ENCODE peak calls at places on chromosomes 6 and 20, in six cellular contexts. One of them, this sample, is unnamed.

GRCh38 chr20:38278150-38278549 is 17.6 kb upstream of the KIAA1755 start:
- DNase-seq in lower leg skin: no peak
- DNase-seq in GM06990: no peak
- DNase-seq in MM.1S: no peak
- DNase-seq in EL: no peak
- DNase-seq in progenitor cell of endocrine pancreas: no peak
- DNase-seq in this sample: no peak

GRCh38 chr20:63125893-63126601 is 89.9 kb downstream of the YTHDF1 start:
- DNase-seq in MM.1S: no peak
- DNase-seq in lower leg skin: no peak
- DNase-seq in EL: no peak
- DNase-seq in GM06990: no peak
- DNase-seq in progenitor cell of endocrine pancreas: no peak
- DNase-seq in this sample: no peak

GRCh38 chr20:48201881-48202280 is 416.6 kb upstream of the SULF2 start:
- DNase-seq in GM06990: no peak
- DNase-seq in MM.1S: no peak
- DNase-seq in progenitor cell of endocrine pancreas: no peak
- DNase-seq in lower leg skin: no peak
- DNase-seq in EL: no peak
- DNase-seq in this sample: no peak

GRCh38 chr20:9389321-9389720 is 125.1 kb upstream of the LAMP5 start:
- DNase-seq in GM06990: no peak
- DNase-seq in progenitor cell of endocrine pancreas: no peak
- DNase-seq in MM.1S: peak; percentile 31
- DNase-seq in EL: no peak
- DNase-seq in lower leg skin: no peak
- DNase-seq in this sample: no peak

GRCh38 chr20:53524589-53525311 is 68.9 kb downstream of the ZNF217 start:
- DNase-seq in MM.1S: no peak
- DNase-seq in EL: no peak
- DNase-seq in GM06990: no peak
- DNase-seq in lower leg skin: no peak
- DNase-seq in progenitor cell of endocrine pancreas: no peak
- DNase-seq in this sample: no peak

GRCh38 chr6:44428682-44429081 is 41.2 kb downstream of the CDC5L start:
- DNase-seq in progenitor cell of endocrine pancreas: no peak
- DNase-seq in EL: peak; percentile 66
- DNase-seq in lower leg skin: no peak
- DNase-seq in MM.1S: no peak
- DNase-seq in GM06990: no peak
- DNase-seq in this sample: no peak

GRCh38 chr6:74567891-74568290 is 638.0 kb downstream of the COL12A1 start:
- DNase-seq in MM.1S: no peak
- DNase-seq in EL: no peak
- DNase-seq in GM06990: no peak
- DNase-seq in progenitor cell of endocrine pancreas: no peak
- DNase-seq in lower leg skin: no peak
- DNase-seq in this sample: no peak

GRCh38 chr20:32597714-32598113 is 12.6 kb upstream of the NOL4L start:
- DNase-seq in EL: no peak
- DNase-seq in lower leg skin: no peak
- DNase-seq in GM06990: no peak
- DNase-seq in MM.1S: no peak
- DNase-seq in progenitor cell of endocrine pancreas: no peak
- DNase-seq in this sample: no peak

GRCh38 chr6:144149894-144150672 is at the start of gene STX11:
- DNase-seq in progenitor cell of endocrine pancreas: peak; percentile 30
- DNase-seq in GM06990: peak; percentile 91
- DNase-seq in MM.1S: peak; percentile 62
- DNase-seq in EL: peak; percentile 74
- DNase-seq in lower leg skin: peak; percentile 54
- DNase-seq in this sample: no peak

GRCh38 chr20:58023346-58023745 is 205.1 kb downstream of the ANKRD60 start:
- DNase-seq in MM.1S: no peak
- DNase-seq in EL: no peak
- DNase-seq in lower leg skin: no peak
- DNase-seq in GM06990: no peak
- DNase-seq in progenitor cell of endocrine pancreas: no peak
- DNase-seq in this sample: no peak

GRCh38 chr6:108030223-108030622 is 44.3 kb downstream of the OSTM1 start:
- DNase-seq in progenitor cell of endocrine pancreas: no peak
- DNase-seq in MM.1S: no peak
- DNase-seq in lower leg skin: no peak
- DNase-seq in EL: no peak
- DNase-seq in GM06990: no peak
- DNase-seq in this sample: no peak

GRCh38 chr20:24959591-24960301 is 10.7 kb downstream of the CST7 start:
- DNase-seq in GM06990: no peak
- DNase-seq in lower leg skin: no peak
- DNase-seq in MM.1S: no peak
- DNase-seq in progenitor cell of endocrine pancreas: no peak
- DNase-seq in EL: no peak
- DNase-seq in this sample: no peak

GRCh38 chr6:143279385-143279784 is 171.1 kb downstream of the ADAT2 start:
- DNase-seq in EL: peak; percentile 21
- DNase-seq in lower leg skin: no peak
- DNase-seq in MM.1S: no peak
- DNase-seq in progenitor cell of endocrine pancreas: no peak
- DNase-seq in GM06990: no peak
- DNase-seq in this sample: no peak

GRCh38 chr6:75204959-75205775 is 686 bp downstream of the COL12A1 start:
- DNase-seq in lower leg skin: no peak
- DNase-seq in MM.1S: peak; percentile 39
- DNase-seq in progenitor cell of endocrine pancreas: no peak
- DNase-seq in EL: peak; percentile 86
- DNase-seq in GM06990: peak; percentile 22
- DNase-seq in this sample: no peak

GRCh38 chr6:127966616-127967015 is 65.8 kb upstream of the THEMIS start:
- DNase-seq in EL: peak; percentile 47
- DNase-seq in GM06990: no peak
- DNase-seq in progenitor cell of endocrine pancreas: no peak
- DNase-seq in MM.1S: no peak
- DNase-seq in lower leg skin: no peak
- DNase-seq in this sample: no peak

GRCh38 chr6:35449287-35449881 is 2.8 kb upstream of the FANCE start:
- DNase-seq in progenitor cell of endocrine pancreas: no peak
- DNase-seq in MM.1S: peak; percentile 82
- DNase-seq in GM06990: peak; percentile 31
- DNase-seq in EL: peak; percentile 74
- DNase-seq in lower leg skin: no peak
- DNase-seq in this sample: peak; percentile 41

GRCh38 chr20:33569290-33570094 is 79.6 kb downstream of the CBFA2T2 start:
- DNase-seq in lower leg skin: no peak
- DNase-seq in progenitor cell of endocrine pancreas: no peak
- DNase-seq in MM.1S: no peak
- DNase-seq in GM06990: no peak
- DNase-seq in EL: no peak
- DNase-seq in this sample: no peak

GRCh38 chr6:20700375-20700774 is 166.1 kb downstream of the CDKAL1 start:
- DNase-seq in lower leg skin: no peak
- DNase-seq in GM06990: no peak
- DNase-seq in progenitor cell of endocrine pancreas: no peak
- DNase-seq in MM.1S: no peak
- DNase-seq in EL: no peak
- DNase-seq in this sample: no peak

GRCh38 chr6:142458857-142459256 is 157.1 kb downstream of the ADGRG6 start:
- DNase-seq in GM06990: no peak
- DNase-seq in progenitor cell of endocrine pancreas: no peak
- DNase-seq in lower leg skin: no peak
- DNase-seq in EL: no peak
- DNase-seq in MM.1S: no peak
- DNase-seq in this sample: no peak

GRCh38 chr6:19866900-19867627 is 29.9 kb downstream of the ID4 start:
- DNase-seq in EL: peak; percentile 62
- DNase-seq in progenitor cell of endocrine pancreas: no peak
- DNase-seq in GM06990: no peak
- DNase-seq in MM.1S: peak; percentile 17
- DNase-seq in lower leg skin: no peak
- DNase-seq in this sample: no peak

GRCh38 chr20:61556116-61556515 is 304.1 kb downstream of the CDH4 start:
- DNase-seq in MM.1S: no peak
- DNase-seq in EL: peak; percentile 96
- DNase-seq in GM06990: no peak
- DNase-seq in lower leg skin: no peak
- DNase-seq in progenitor cell of endocrine pancreas: no peak
- DNase-seq in this sample: no peak

GRCh38 chr6:14807130-14807529 is 438.7 kb upstream of the JARID2 start:
- DNase-seq in progenitor cell of endocrine pancreas: no peak
- DNase-seq in lower leg skin: no peak
- DNase-seq in EL: no peak
- DNase-seq in GM06990: no peak
- DNase-seq in MM.1S: no peak
- DNase-seq in this sample: no peak

GRCh38 chr6:25122622-25123237 is 156.4 kb upstream of the CARMIL1 start:
- DNase-seq in progenitor cell of endocrine pancreas: no peak
- DNase-seq in lower leg skin: no peak
- DNase-seq in GM06990: no peak
- DNase-seq in MM.1S: no peak
- DNase-seq in EL: no peak
- DNase-seq in this sample: no peak

GRCh38 chr6:81792826-81793225 is 40.3 kb upstream of the TENT5A start:
- DNase-seq in EL: peak; percentile 26
- DNase-seq in progenitor cell of endocrine pancreas: no peak
- DNase-seq in GM06990: no peak
- DNase-seq in MM.1S: no peak
- DNase-seq in lower leg skin: no peak
- DNase-seq in this sample: no peak

GRCh38 chr20:40467014-40467413 is 222.0 kb downstream of the MAFB start:
- DNase-seq in EL: no peak
- DNase-seq in lower leg skin: no peak
- DNase-seq in progenitor cell of endocrine pancreas: no peak
- DNase-seq in GM06990: no peak
- DNase-seq in MM.1S: no peak
- DNase-seq in this sample: no peak

GRCh38 chr20:63750807-63751470 is 11.4 kb downstream of the SLC2A4RG start:
- DNase-seq in progenitor cell of endocrine pancreas: no peak
- DNase-seq in lower leg skin: no peak
- DNase-seq in GM06990: no peak
- DNase-seq in MM.1S: no peak
- DNase-seq in EL: no peak
- DNase-seq in this sample: no peak

GRCh38 chr6:3517350-3517749 is 60.5 kb upstream of the SLC22A23 start:
- DNase-seq in MM.1S: no peak
- DNase-seq in EL: peak; percentile 92
- DNase-seq in GM06990: no peak
- DNase-seq in progenitor cell of endocrine pancreas: no peak
- DNase-seq in lower leg skin: peak; percentile 45
- DNase-seq in this sample: no peak

GRCh38 chr6:35412102-35412501 is 40.0 kb upstream of the FANCE start:
- DNase-seq in MM.1S: no peak
- DNase-seq in lower leg skin: no peak
- DNase-seq in EL: no peak
- DNase-seq in progenitor cell of endocrine pancreas: no peak
- DNase-seq in GM06990: no peak
- DNase-seq in this sample: no peak

GRCh38 chr6:12083763-12084162 is 71.7 kb downstream of the HIVEP1 start:
- DNase-seq in EL: no peak
- DNase-seq in MM.1S: no peak
- DNase-seq in GM06990: no peak
- DNase-seq in lower leg skin: no peak
- DNase-seq in progenitor cell of endocrine pancreas: no peak
- DNase-seq in this sample: no peak

GRCh38 chr6:161498359-161498758 is 224.5 kb upstream of the AGPAT4 start:
- DNase-seq in GM06990: no peak
- DNase-seq in progenitor cell of endocrine pancreas: no peak
- DNase-seq in MM.1S: no peak
- DNase-seq in EL: peak; percentile 31
- DNase-seq in lower leg skin: no peak
- DNase-seq in this sample: no peak

This sample was measured in GM12864.